ENCODE peak calls at places on chromosomes 4 and X, in eight cellular contexts. J is tibial nerve, V is ovary, S is K562, E is stomach, L is suprapubic skin, A is sigmoid colon, M is A549. G is an unnamed sample.

GRCh38 chrX:12979011-12979629 is 4.2 kb downstream of the TMSB4X start:
- DNase-seq in J (no peak), V (no peak), S (no peak), E (no peak), L (no peak), A (no peak), M (no peak), G (no peak)

GRCh38 chr4:23084559-23085248 is 392.0 kb downstream of the GBA3 start:
- DNase-seq in J (no peak), V (no peak), S (no peak), E (no peak), L (no peak), A (no peak), M (no peak), G (no peak)

GRCh38 chr4:157459789-157460188 is 239.3 kb downstream of the GRIA2 start:
- DNase-seq in J (no peak), V (no peak), S (no peak), E (no peak), L (no peak), A (no peak), M (no peak), G (no peak)

GRCh38 chr4:175929441-175929840 is 117.4 kb upstream of the GPM6A start:
- DNase-seq in J (no peak), V (no peak), S (no peak), E (no peak), L (no peak), A (no peak), M (no peak), G (no peak)

GRCh38 chrX:15873566-15873965 is 19.0 kb upstream of the AP1S2 start:
- DNase-seq in J (no peak), V (no peak), S (no peak), E (no peak), L (no peak), A (no peak), M (no peak), G (no peak)

GRCh38 chr4:10311939-10312338 is 145.3 kb downstream of the ZNF518B start:
- DNase-seq in J (no peak), V (no peak), S (no peak), E (no peak), L (no peak), A (no peak), M (no peak), G (no peak)

GRCh38 chr4:105147226-105148151 is 813 bp downstream of the TET2 start:
- DNase-seq in J (peak; percentile 45), V (peak; percentile 35), S (peak; percentile 61), E (peak; percentile 32), L (no peak), A (peak; percentile 66), M (no peak), G (peak; percentile 24)

GRCh38 chrX:12701625-12702024 is 89.6 kb upstream of the PRPS2 start:
- DNase-seq in J (peak; percentile 28), V (peak; percentile 25), S (peak; percentile 58), E (peak; percentile 71), L (no peak), A (peak; percentile 73), M (peak; percentile 41), G (no peak)

GRCh38 chr4:86818845-86819244 is 30.3 kb downstream of the SLC10A6 start:
- DNase-seq in J (no peak), V (no peak), S (peak; percentile 9), E (no peak), L (no peak), A (no peak), M (no peak), G (no peak)

GRCh38 chr4:17911608-17912007 is 100.8 kb downstream of the NCAPG start:
- DNase-seq in J (no peak), V (no peak), S (no peak), E (no peak), L (no peak), A (no peak), M (no peak), G (no peak)

GRCh38 chr4:77092832-77093800 is 17.3 kb upstream of the CCNI start:
- DNase-seq in J (no peak), V (no peak), S (no peak), E (no peak), L (no peak), A (no peak), M (no peak), G (no peak)

GRCh38 chr4:85919488-85919887 is 440.4 kb downstream of the MAPK10 start:
- DNase-seq in J (no peak), V (no peak), S (no peak), E (no peak), L (no peak), A (no peak), M (no peak), G (no peak)

GRCh38 chr4:81811562-81812293 is 340.0 kb upstream of the RASGEF1B start:
- DNase-seq in J (no peak), V (no peak), S (no peak), E (no peak), L (no peak), A (no peak), M (no peak), G (no peak)

GRCh38 chr4:82484987-82485783 is 54.8 kb downstream of the ENOPH1 start:
- DNase-seq in J (no peak), V (no peak), S (no peak), E (no peak), L (no peak), A (no peak), M (no peak), G (no peak)

GRCh38 chr4:45358573-45359506 is 632.5 kb upstream of the GNPDA2 start:
- DNase-seq in J (no peak), V (no peak), S (no peak), E (no peak), L (no peak), A (no peak), M (no peak), G (no peak)

GRCh38 chr4:173930329-173930967 is 353.0 kb downstream of the FBXO8 start:
- DNase-seq in J (no peak), V (no peak), S (no peak), E (no peak), L (no peak), A (no peak), M (no peak), G (no peak)

GRCh38 chrX:134727363-134727762 is 69.1 kb upstream of the PLAC1 start:
- DNase-seq in J (no peak), V (no peak), S (no peak), E (no peak), L (no peak), A (no peak), M (peak; percentile 38), G (no peak)
- TF ChIP-seq EP300 in J (no peak), V (no peak), S (no peak), E (no peak), L (no peak), A (no peak), M (no peak), G (no peak)

GRCh38 chr4:153466637-153467153 is 535 bp downstream of the TMEM131L start:
- DNase-seq in J (no peak), V (peak; percentile 47), S (no peak), E (no peak), L (no peak), A (no peak), M (peak; percentile 13), G (peak; percentile 88)

GRCh38 chr4:153465583-153465921 is 608 bp upstream of the TMEM131L start:
- DNase-seq in J (peak; percentile 17), V (peak; percentile 65), S (peak; percentile 49), E (peak; percentile 41), L (peak; percentile 71), A (peak; percentile 75), M (peak; percentile 37), G (peak; percentile 45)

GRCh38 chr4:153467154-153467896 is 1.2 kb downstream of the TMEM131L start:
- DNase-seq in J (no peak), V (peak; percentile 58), S (peak; percentile 69), E (peak; percentile 84), L (no peak), A (peak; percentile 73), M (peak; percentile 22), G (peak; percentile 93)

GRCh38 chr4:153465145-153465544 is 1.0 kb upstream of the TMEM131L start:
- DNase-seq in J (no peak), V (no peak), S (no peak), E (no peak), L (no peak), A (no peak), M (no peak), G (no peak)

GRCh38 chr4:153465922-153466636 is at the start of gene TMEM131L:
- DNase-seq in J (peak; percentile 60), V (peak; percentile 74), S (peak; percentile 92), E (peak; percentile 72), L (peak; percentile 74), A (peak; percentile 83), M (peak; percentile 44), G (peak; percentile 76)
- TF ChIP-seq POLR2A in J (peak; percentile 53), V (no peak), S (peak; percentile 78), E (no peak), L (no peak), A (no peak), M (peak; percentile 64), G (peak; percentile 75)

GRCh38 chrX:69139516-69139915 is 25.7 kb downstream of the PJA1 start:
- DNase-seq in J (no peak), V (no peak), S (no peak), E (no peak), L (no peak), A (no peak), M (no peak), G (peak; percentile 27)

GRCh38 chrX:69138512-69138911 is 26.7 kb downstream of the PJA1 start:
- DNase-seq in J (no peak), V (no peak), S (no peak), E (no peak), L (no peak), A (no peak), M (no peak), G (no peak)

GRCh38 chrX:69136546-69137331 is 28.5 kb downstream of the PJA1 start:
- DNase-seq in J (peak; percentile 32), V (peak; percentile 67), S (no peak), E (no peak), L (no peak), A (peak; percentile 68), M (no peak), G (no peak)

GRCh38 chrX:69137911-69138310 is 27.3 kb downstream of the PJA1 start:
- DNase-seq in J (no peak), V (peak; percentile 32), S (no peak), E (no peak), L (no peak), A (no peak), M (no peak), G (no peak)

DNA sequence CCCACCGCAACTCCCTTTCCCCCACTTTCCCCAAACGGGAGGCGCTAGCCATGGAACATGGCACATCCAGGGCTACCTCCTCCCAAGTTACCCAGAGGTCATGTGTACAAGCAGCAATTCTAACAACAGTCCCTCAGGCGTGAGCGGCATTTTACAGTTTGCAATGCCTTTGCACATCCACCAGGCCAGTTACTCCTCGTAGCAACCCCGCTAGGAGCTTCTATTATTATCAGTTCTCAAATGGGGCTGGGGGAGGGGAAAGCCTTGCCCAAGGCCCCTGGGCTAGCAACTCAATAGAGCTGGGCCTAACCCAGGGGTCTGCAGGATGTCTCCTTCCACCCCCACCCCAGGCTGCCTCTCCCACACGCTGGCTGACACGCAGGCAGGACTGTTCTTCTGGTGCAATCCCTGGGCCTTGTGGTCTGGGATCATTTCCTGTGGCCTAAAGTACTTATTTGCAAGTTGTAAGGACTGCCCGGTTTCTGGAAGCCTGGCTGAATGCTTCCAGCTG is 27.8 kb downstream of the PJA1 start:
- DNase-seq in J (peak; percentile 26), V (peak; percentile 59), S (no peak), E (no peak), L (no peak), A (peak; percentile 72), M (no peak), G (no peak)
- H3K4me3 ChIP-seq in J (peak overlapping the region; percentile 40), V (peak overlapping the region; percentile 14), S (no peak overlapping the region), E (peak overlapping the region; percentile 20), L (peak overlapping the region; percentile 30), A (peak overlapping the region; percentile 14), M (no peak overlapping the region), G (peak overlapping the region; percentile 29)

GRCh38 chr4:25030283-25031076 is at the start of gene LGI2:
- DNase-seq in J (no peak), V (peak; percentile 72), S (peak; percentile 18), E (peak; percentile 68), L (no peak), A (peak; percentile 74), M (no peak), G (peak; percentile 89)
- TF ChIP-seq EP300 in J (no peak), V (no peak), S (no peak), E (no peak), L (no peak), A (no peak), M (no peak), G (no peak)